ENCODE peak calls at places on chromosome 16, in seven cellular contexts. J is SW480; K is EH; E is Calu3; L is NCI-H748 treated with DMSO at 0.1 percent for 48 hours; S is HuH-7; M is naive thymus-derived CD8-positive, alpha-beta T cell. R is an unnamed sample.

GRCh38 chr16:83943516-83944050 is 9.5 kb upstream of the OSGIN1 start:
- DNase-seq in S (no peak), J (no peak), M (no peak), E (no peak), L (no peak), K (no peak), R (no peak)

GRCh38 chr16:14564323-14564722 is 65.7 kb downstream of the PARN start:
- DNase-seq in S (no peak), J (peak; percentile 81), M (no peak), E (no peak), L (no peak), K (no peak), R (no peak)

GRCh38 chr16:85104821-85105391 is 7.4 kb downstream of the CIBAR2 start:
- DNase-seq in M (no peak), L (no peak), S (no peak), E (no peak), K (no peak), J (no peak), R (no peak)

GRCh38 chr16:8934601-8935000 is 29.1 kb downstream of the USP7 start:
- DNase-seq in L (no peak), E (no peak), K (no peak), J (no peak), M (no peak), S (no peak), R (no peak)

GRCh38 chr16:5442986-5443385 is 345.4 kb upstream of the EEF2KMT start:
- DNase-seq in M (no peak), J (no peak), K (no peak), S (no peak), L (no peak), E (no peak), R (no peak)

GRCh38 chr16:4888428-4889135 is 41.3 kb downstream of the UBN1 start:
- DNase-seq in J (no peak), K (no peak), L (no peak), E (no peak), M (no peak), S (no peak), R (no peak)

GRCh38 chr16:17258848-17259713 is 211.7 kb downstream of the XYLT1 start:
- DNase-seq in K (no peak), J (no peak), L (no peak), E (no peak), M (no peak), S (no peak), R (peak; percentile 56)

GRCh38 chr16:74024997-74025396 is 271.6 kb upstream of the PSMD7 start:
- DNase-seq in K (no peak), J (no peak), L (no peak), E (no peak), M (no peak), S (no peak), R (no peak)

GRCh38 chr16:2439598-2439997 is 10.4 kb downstream of the CCNF start:
- DNase-seq in K (no peak), L (no peak), M (no peak), J (no peak), S (no peak), E (no peak), R (no peak)

GRCh38 chr16:74760007-74760767 is 14.4 kb downstream of the FA2H start:
- DNase-seq in M (no peak), S (no peak), E (peak; percentile 91), J (no peak), K (peak; percentile 40), L (no peak), R (peak; percentile 64)

GRCh38 chr16:12436201-12436657 is 367.5 kb downstream of the CPPED1 start:
- DNase-seq in L (no peak), J (no peak), E (no peak), M (no peak), S (no peak), K (no peak), R (no peak)

R was measured in aorta.